ENCODE peak calls at places on chromosomes 11 and 22, in five cellular contexts. F is GM13976, D is left ventricle myocardium inferior, Y is A549, Q is WTC11. K is an unnamed sample.

GRCh38 chr11:125285844-125286243 is 121.3 kb downstream of the PKNOX2 start:
- DNase-seq in F (no peak), D (no peak), Y (no peak), Q (no peak), K (no peak)

GRCh38 chr11:3745161-3745560 is 52.2 kb downstream of the NUP98 start:
- DNase-seq in F (no peak), D (no peak), Y (no peak), Q (no peak), K (no peak)

GRCh38 chr11:118605116-118605867 is 2.1 kb upstream of the PHLDB1 start:
- DNase-seq in F (no peak), D (peak), Y (no peak), Q (no peak), K (no peak)

GRCh38 chr11:67640021-67640757 is 626 bp upstream of the TBX10 start:
- DNase-seq in F (peak), D (no peak), Y (peak), Q (peak), K (peak)

GRCh38 chr11:85937838-85938237 is 82.7 kb downstream of the CCDC83 start:
- DNase-seq in F (no peak), D (no peak), Y (no peak), Q (no peak), K (no peak)

GRCh38 chr11:66420671-66421476 is at the start of gene NPAS4:
- DNase-seq in F (no peak), D (no peak), Y (no peak), Q (peak), K (no peak)

GRCh38 chr11:116336540-116336939 is 436.2 kb downstream of the BUD13 start:
- DNase-seq in F (no peak), D (no peak), Y (no peak), Q (no peak), K (no peak)

GRCh38 chr22:38773363-38773946 is 17.7 kb upstream of the SUN2 start:
- DNase-seq in F (no peak), D (no peak), Y (no peak), Q (no peak), K (no peak)

GRCh38 chr11:72012897-72013721 is 14.4 kb downstream of the IL18BP start:
- DNase-seq in F (no peak), D (peak), Y (no peak), Q (no peak), K (no peak)

GRCh38 chr22:19411690-19412045 is 19.9 kb downstream of the HIRA start:
- DNase-seq in F (no peak), D (no peak), Y (no peak), Q (no peak), K (no peak)

GRCh38 chr11:842370-843002 is at the start of the genes POLR2L and TSPAN4:
- DNase-seq in F (peak), D (peak), Y (no peak), Q (peak), K (peak)

GRCh38 chr11:94245121-94245520 is 59.3 kb upstream of the IZUMO1R start:
- DNase-seq in F (no peak), D (no peak), Y (no peak), Q (no peak), K (no peak)

GRCh38 chr11:86174101-86175046 is 70.2 kb upstream of the EED start:
- DNase-seq in F (no peak), D (peak), Y (no peak), Q (no peak), K (no peak)

GRCh38 chr11:62909107-62909894 is 11.9 kb downstream of the CHRM1 start:
- DNase-seq in F (peak), D (peak), Y (peak), Q (peak), K (peak)

GRCh38 chr11:560305-561147 is at the start of the genes LMNTD2 and RASSF7:
- DNase-seq in F (peak), D (peak), Y (peak), Q (peak), K (peak)

GRCh38 chr11:65418431-65418680 is 4.2 kb upstream of the NEAT1 start:
- DNase-seq in F (no peak), D (peak), Y (no peak), Q (no peak), K (no peak)

GRCh38 chr11:68843703-68844312 is 2.1 kb upstream of the CPT1A start:
- DNase-seq in F (peak), D (peak), Y (no peak), Q (peak), K (peak)

GRCh38 chr11:3126901-3127691 is 38.0 kb downstream of the OSBPL5 start:
- DNase-seq in F (no peak), D (peak), Y (no peak), Q (peak), K (no peak)

GRCh38 chr11:69455969-69456368 is 25.5 kb upstream of the LINC01488 start:
- DNase-seq in F (no peak), D (no peak), Y (no peak), Q (no peak), K (no peak)

GRCh38 chr11:83317757-83318548 is 31.8 kb upstream of the CCDC90B start:
- DNase-seq in F (peak), D (no peak), Y (no peak), Q (no peak), K (no peak)

GRCh38 chr11:67463680-67464410 is 5.2 kb downstream of the TMEM134 start:
- DNase-seq in F (no peak), D (peak), Y (peak), Q (no peak), K (no peak)

GRCh38 chr11:73159981-73160777 is 18.1 kb upstream of the FCHSD2 start:
- DNase-seq in F (no peak), D (no peak), Y (no peak), Q (no peak), K (no peak)

GRCh38 chr11:33615751-33616150 is 84.9 kb downstream of the C11orf91 start:
- DNase-seq in F (no peak), D (no peak), Y (no peak), Q (no peak), K (no peak)

GRCh38 chr11:125923012-125923579 is 18.8 kb downstream of the DDX25 start:
- DNase-seq in F (peak), D (peak), Y (peak), Q (peak), K (peak)

GRCh38 chr11:32913445-32913844 is 20.8 kb downstream of the QSER1 start:
- DNase-seq in F (no peak), D (no peak), Y (no peak), Q (no peak), K (no peak)

GRCh38 chr22:29230916-29231875 is 25.5 kb downstream of the EMID1 start:
- DNase-seq in F (no peak), D (no peak), Y (no peak), Q (no peak), K (no peak)

GRCh38 chr22:25197335-25197734 is 2.3 kb upstream of the CRYBB3 start:
- DNase-seq in F (no peak), D (no peak), Y (no peak), Q (no peak), K (no peak)

GRCh38 chr22:44669725-44670027 is 32.3 kb upstream of the PRR5 start:
- DNase-seq in F (no peak), D (no peak), Y (peak), Q (peak), K (peak)

GRCh38 chr11:133403900-133404299 is 128.4 kb downstream of the OPCML start:
- DNase-seq in F (no peak), D (no peak), Y (no peak), Q (peak), K (peak)

GRCh38 chr22:45757068-45757467 is 85.4 kb downstream of the ATXN10 start:
- DNase-seq in F (no peak), D (peak), Y (no peak), Q (peak), K (no peak)

GRCh38 chr11:114233755-114234154 is 62.4 kb upstream of the NNMT start:
- DNase-seq in F (no peak), D (no peak), Y (no peak), Q (no peak), K (no peak)

GRCh38 chr11:28105869-28106268 is 2.1 kb downstream of the KIF18A start:
- DNase-seq in F (no peak), D (no peak), Y (no peak), Q (no peak), K (no peak)

GRCh38 chr11:1652778-1653540 is 23.4 kb downstream of the KRTAP5-5 start:
- DNase-seq in F (peak), D (peak), Y (peak), Q (peak), K (peak)

GRCh38 chr22:46846832-46847355 is 84.4 kb downstream of the TBC1D22A start:
- DNase-seq in F (no peak), D (no peak), Y (no peak), Q (no peak), K (no peak)

GRCh38 chr22:26429458-26430238 is 588 bp downstream of the ASPHD2 start:
- DNase-seq in F (peak), D (no peak), Y (no peak), Q (peak), K (no peak)

DNA sequence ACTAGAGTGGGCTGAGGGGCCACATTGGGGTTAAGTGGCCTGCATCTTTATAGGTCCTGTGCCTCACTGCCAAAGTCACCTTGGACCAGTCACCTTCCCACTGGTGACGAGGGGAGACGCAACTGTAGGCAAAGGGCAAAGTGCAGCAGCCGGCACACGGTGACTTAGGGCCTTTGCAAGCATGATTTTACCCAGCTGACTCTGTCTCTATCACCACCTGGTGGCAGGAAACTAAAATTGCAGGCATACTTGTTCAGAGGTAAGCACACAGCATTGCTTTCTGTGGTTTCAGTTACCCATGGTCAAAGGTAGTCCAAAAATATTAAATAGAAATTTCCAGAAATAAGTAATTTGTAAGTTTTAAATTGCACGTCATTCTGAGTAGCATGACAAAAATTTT is 1164.4 kb downstream of the BRD1 start:
- DNase-seq in F (no peak), D (no peak), Y (no peak), Q (no peak), K (no peak)
- TF ChIP-seq CTCF in F (no peak), D (no peak), Y (no peak), Q (peak), K (peak)

DNA sequence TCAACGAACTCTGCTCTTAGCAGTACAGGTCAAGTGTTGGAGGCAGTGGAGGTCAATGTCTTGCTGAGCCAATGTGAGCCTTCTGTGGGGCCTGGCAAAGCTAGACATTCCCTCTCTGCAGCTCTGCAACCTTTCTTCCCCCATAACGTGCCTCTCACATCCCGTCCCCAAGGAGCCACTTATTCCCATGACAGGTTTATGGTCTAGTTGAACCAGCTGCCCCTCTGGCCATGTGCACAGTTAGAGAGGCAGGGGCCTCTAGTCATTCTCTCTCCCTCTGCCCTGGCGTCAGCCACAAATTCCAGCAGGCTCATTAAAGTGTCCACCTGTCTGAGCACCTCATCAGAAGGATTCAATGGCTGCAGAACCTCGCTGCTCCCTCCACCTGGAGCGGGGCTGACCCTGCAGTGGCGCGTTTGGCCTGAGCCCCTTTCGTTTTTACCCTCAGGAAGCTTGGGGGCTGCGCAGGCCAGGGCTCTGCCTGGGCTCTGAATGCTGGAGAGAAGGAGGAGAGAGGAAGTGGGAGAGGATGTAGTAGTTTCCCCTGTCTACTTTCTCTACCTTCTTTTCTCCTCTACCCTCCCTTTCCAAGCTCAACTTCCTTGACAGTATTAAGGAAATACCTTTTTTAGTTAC is 302.1 kb upstream of the B3GAT1 start:
- DNase-seq in F (no peak), D (no peak), Y (no peak), Q (no peak), K (no peak)
- TF ChIP-seq CTCF in F (no peak), D (no peak), Y (no peak), Q (no peak), K (no peak)

DNA sequence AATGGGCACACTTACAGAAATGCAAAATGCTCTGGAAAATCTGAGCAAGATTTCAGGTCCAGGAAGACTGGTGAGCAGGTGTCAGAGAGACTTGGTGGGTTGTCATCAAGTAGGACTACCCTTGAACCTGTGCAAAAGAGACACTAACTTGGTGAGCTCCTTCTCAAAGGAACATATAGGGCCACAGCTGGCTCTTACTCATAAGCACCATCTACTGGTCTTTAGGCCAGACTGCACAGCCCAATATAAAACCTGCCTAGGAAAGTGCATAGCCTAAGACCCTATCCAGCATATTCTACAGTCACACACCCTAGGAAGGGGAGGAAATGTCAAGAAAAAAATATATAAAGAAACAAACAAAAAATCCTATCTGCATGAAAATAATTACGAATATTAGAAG is 18.2 kb upstream of the OR10W1 start:
- DNase-seq in F (peak), D (no peak), Y (peak), Q (no peak), K (peak)
- TF ChIP-seq CTCF in F (peak), D (peak), Y (peak), Q (no peak), K (no peak)

DNA sequence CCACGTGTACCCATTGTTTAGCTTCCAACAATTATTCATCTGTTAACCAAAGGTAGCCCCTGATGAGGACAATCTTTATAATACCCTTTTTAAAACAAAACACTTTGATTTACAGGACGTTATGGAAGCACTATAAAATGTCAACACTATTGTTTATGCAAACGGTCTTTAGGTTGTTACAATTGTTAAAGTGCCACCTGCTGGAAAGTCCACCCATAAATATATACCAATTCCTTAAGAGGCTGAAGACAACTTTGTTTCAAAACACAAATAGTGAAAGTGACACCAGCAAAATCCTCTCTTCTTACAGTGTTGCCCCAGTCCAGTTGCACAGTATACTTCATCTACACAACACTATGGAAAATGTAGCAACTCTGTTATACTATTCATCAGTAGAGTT is 68.9 kb upstream of the SLN start:
- DNase-seq in F (no peak), D (no peak), Y (no peak), Q (no peak), K (no peak)
- TF ChIP-seq CTCF in F (no peak), D (no peak), Y (peak), Q (no peak), K (no peak)

GRCh38 chr11:102784380-102784779 is 4.0 kb upstream of the MMP10 start:
- DNase-seq in F (no peak), D (no peak), Y (no peak), Q (no peak), K (no peak)

GRCh38 chr11:102776454-102776853 is 4.0 kb downstream of the MMP10 start:
- DNase-seq in F (no peak), D (no peak), Y (no peak), Q (no peak), K (no peak)

GRCh38 chr11:102783720-102784119 is 3.3 kb upstream of the MMP10 start:
- DNase-seq in F (no peak), D (no peak), Y (no peak), Q (no peak), K (no peak)

GRCh38 chr11:102783016-102783415 is 2.6 kb upstream of the MMP10 start:
- DNase-seq in F (no peak), D (no peak), Y (no peak), Q (no peak), K (no peak)

GRCh38 chr11:102780491-102780918 is at the start of gene MMP10:
- DNase-seq in F (no peak), D (no peak), Y (peak), Q (no peak), K (no peak)
- TF ChIP-seq CTCF in F (no peak), D (peak), Y (peak), Q (peak), K (peak)

GRCh38 chr11:36577859-36578258 is 10.1 kb downstream of the RAG1 start:
- DNase-seq in F (no peak), D (no peak), Y (no peak), Q (no peak), K (no peak)

GRCh38 chr11:36586543-36586942 is 7.8 kb upstream of the IFTAP start:
- DNase-seq in F (no peak), D (no peak), Y (no peak), Q (no peak), K (no peak)

GRCh38 chr11:36581536-36581935 is 12.8 kb upstream of the IFTAP start:
- DNase-seq in F (no peak), D (no peak), Y (no peak), Q (no peak), K (no peak)

GRCh38 chr11:36578458-36578857 is 10.7 kb downstream of the RAG1 start:
- DNase-seq in F (no peak), D (no peak), Y (no peak), Q (no peak), K (no peak)

DNA sequence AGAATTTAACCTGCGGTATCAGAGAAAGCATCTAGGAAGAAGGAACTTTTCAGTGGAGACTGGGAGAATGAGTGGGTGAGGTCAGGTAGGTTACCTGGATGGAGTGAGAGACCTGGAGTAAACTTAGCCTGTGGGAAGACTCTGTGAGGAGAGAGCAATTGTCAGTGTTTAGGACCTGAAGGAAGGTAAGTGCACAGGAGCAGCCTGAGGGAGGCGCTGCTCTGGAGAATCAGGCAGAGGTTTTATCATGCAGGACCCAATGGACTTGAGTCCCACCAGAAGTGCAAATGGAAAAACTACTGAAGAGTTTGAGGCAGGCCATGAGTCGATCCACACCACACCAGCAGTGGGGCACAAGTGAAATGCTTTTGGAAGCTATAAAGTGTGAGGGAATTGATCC is 10.6 kb upstream of the IFTAP start:
- DNase-seq in F (no peak), D (no peak), Y (no peak), Q (no peak), K (no peak)
- TF ChIP-seq CTCF in F (no peak), D (no peak), Y (no peak), Q (no peak), K (no peak)

GRCh38 chr11:121794671-121795070 is 321.3 kb downstream of the BLID start:
- DNase-seq in F (no peak), D (no peak), Y (no peak), Q (no peak), K (no peak)
- TF ChIP-seq CTCF in F (no peak), D (no peak), Y (no peak), Q (no peak), K (no peak)

GRCh38 chr22:23356094-23356493 is 175.8 kb downstream of the BCR start:
- DNase-seq in F (no peak), D (no peak), Y (no peak), Q (no peak), K (no peak)

GRCh38 chr22:23353696-23354095 is 173.4 kb downstream of the BCR start:
- DNase-seq in F (no peak), D (no peak), Y (no peak), Q (no peak), K (no peak)

GRCh38 chr22:23357028-23357427 is 176.7 kb downstream of the BCR start:
- DNase-seq in F (no peak), D (no peak), Y (no peak), Q (no peak), K (no peak)

GRCh38 chr22:23353004-23353403 is 172.7 kb downstream of the BCR start:
- DNase-seq in F (no peak), D (no peak), Y (no peak), Q (no peak), K (no peak)
- TF ChIP-seq CTCF in F (no peak), D (no peak), Y (no peak), Q (no peak), K (no peak)

K was measured in endothelial cell.